ENCODE peak calls at places on chromosomes 3 and 15, in five cellular contexts. U, Q, F, A and M are unnamed samples.

GRCh38 chr15:88987951-88988671 is 74.9 kb upstream of the MFGE8 start:
- DNase-seq in U (no peak), Q (peak), F (peak), A (peak), M (no peak)

GRCh38 chr3:186209810-186210752 is 101.2 kb upstream of the ETV5 start:
- DNase-seq in U (peak), Q (peak), F (peak), A (peak), M (peak)

GRCh38 chr3:19060404-19060803 is 87.9 kb upstream of the KCNH8 start:
- DNase-seq in U (no peak), Q (no peak), F (no peak), A (no peak), M (no peak)

GRCh38 chr3:14787630-14788029 is 31.1 kb upstream of the FGD5 start:
- DNase-seq in U (no peak), Q (no peak), F (no peak), A (no peak), M (no peak)

GRCh38 chr15:89130194-89130593 is 41.9 kb downstream of the ABHD2 start:
- DNase-seq in U (no peak), Q (no peak), F (no peak), A (no peak), M (no peak)

GRCh38 chr3:149970716-149971402 is at the start of gene PFN2:
- DNase-seq in U (peak), Q (peak), F (peak), A (peak), M (peak)

GRCh38 chr15:101044625-101045235 is 125.6 kb downstream of the LRRK1 start:
- DNase-seq in U (no peak), Q (no peak), F (peak), A (no peak), M (no peak)

GRCh38 chr15:71679223-71680078 is 130.9 kb upstream of the NR2E3 start:
- DNase-seq in U (no peak), Q (peak), F (no peak), A (peak), M (peak)

GRCh38 chr15:66078196-66078928 is 175.2 kb downstream of the MEGF11 start:
- DNase-seq in U (no peak), Q (no peak), F (no peak), A (no peak), M (no peak)

GRCh38 chr3:197186887-197187588 is 111.4 kb downstream of the DLG1 start:
- DNase-seq in U (peak), Q (peak), F (no peak), A (peak), M (peak)

GRCh38 chr15:89093509-89093908 is 5.3 kb downstream of the ABHD2 start:
- DNase-seq in U (no peak), Q (no peak), F (no peak), A (no peak), M (no peak)

GRCh38 chr3:26015752-26016151 is 225.9 kb downstream of the OXSM start:
- DNase-seq in U (no peak), Q (peak), F (peak), A (no peak), M (no peak)

GRCh38 chr3:119731545-119732343 is 28.9 kb downstream of the CFAP91 start:
- DNase-seq in U (peak), Q (no peak), F (no peak), A (peak), M (peak)

GRCh38 chr3:179682681-179683080 is 29.8 kb downstream of the USP13 start:
- DNase-seq in U (no peak), Q (no peak), F (no peak), A (no peak), M (no peak)

DNA sequence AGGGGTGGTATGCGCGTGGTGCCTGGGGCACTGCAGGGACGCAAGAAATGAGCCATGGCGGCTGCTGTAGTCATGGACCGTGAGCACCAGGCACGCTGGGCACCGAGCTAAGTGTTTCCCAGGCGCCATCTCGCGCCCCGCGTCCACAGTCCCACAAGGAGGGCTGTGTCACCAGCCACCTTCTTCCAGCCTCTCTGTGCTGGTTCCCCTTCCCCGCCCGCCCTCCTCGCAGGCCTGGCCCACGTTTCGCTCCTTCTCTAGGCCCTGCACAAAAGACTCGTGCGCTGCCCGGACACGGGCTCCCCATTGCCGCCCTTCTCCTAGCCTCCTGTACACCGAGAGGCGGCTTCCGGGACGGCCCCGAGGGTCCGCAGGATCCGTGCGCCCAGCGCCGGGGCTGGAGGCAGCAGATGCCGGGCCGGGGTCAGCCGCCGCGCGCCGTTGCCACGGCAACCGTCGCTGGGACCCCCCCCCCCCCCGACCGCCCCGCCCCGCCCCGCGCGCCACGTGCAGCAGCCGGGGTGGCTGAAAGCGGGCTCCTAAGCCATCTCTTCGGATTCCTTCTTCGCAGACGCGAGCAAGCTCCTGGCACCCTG is 113.4 kb downstream of the SRGAP3 start:
- DNase-seq in U (peak), Q (peak), F (peak), A (no peak), M (no peak)
- H2AK5ac ChIP-seq in U (peak), Q (no peak), F (no peak), A (no peak), M (no peak)

GRCh38 chr3:52038227-52038626 is 18.1 kb downstream of the DUSP7 start:
- DNase-seq in U (no peak), Q (no peak), F (no peak), A (no peak), M (no peak)

GRCh38 chr3:52040600-52040999 is 15.8 kb downstream of the DUSP7 start:
- DNase-seq in U (no peak), Q (no peak), F (no peak), A (no peak), M (no peak)

GRCh38 chr3:52039846-52040245 is 16.5 kb downstream of the DUSP7 start:
- DNase-seq in U (no peak), Q (no peak), F (no peak), A (no peak), M (no peak)

GRCh38 chr3:52041118-52041847 is 15.1 kb downstream of the DUSP7 start:
- DNase-seq in U (no peak), Q (peak), F (peak), A (no peak), M (no peak)

GRCh38 chr3:52039426-52039825 is 16.9 kb downstream of the DUSP7 start:
- DNase-seq in U (no peak), Q (no peak), F (no peak), A (no peak), M (no peak)
- H2AK5ac ChIP-seq in U (peak), Q (no peak), F (no peak), A (peak), M (no peak)

GRCh38 chr15:93478922-93479321 is 389.9 kb upstream of the RGMA start:
- DNase-seq in U (no peak), Q (peak), F (no peak), A (no peak), M (no peak)

GRCh38 chr15:93477188-93477587 is 388.2 kb upstream of the RGMA start:
- DNase-seq in U (peak), Q (peak), F (peak), A (no peak), M (no peak)

GRCh38 chr15:93477721-93478120 is 388.7 kb upstream of the RGMA start:
- DNase-seq in U (no peak), Q (no peak), F (no peak), A (no peak), M (no peak)

GRCh38 chr15:93476491-93477176 is 387.6 kb upstream of the RGMA start:
- DNase-seq in U (no peak), Q (no peak), F (no peak), A (no peak), M (no peak)

DNA sequence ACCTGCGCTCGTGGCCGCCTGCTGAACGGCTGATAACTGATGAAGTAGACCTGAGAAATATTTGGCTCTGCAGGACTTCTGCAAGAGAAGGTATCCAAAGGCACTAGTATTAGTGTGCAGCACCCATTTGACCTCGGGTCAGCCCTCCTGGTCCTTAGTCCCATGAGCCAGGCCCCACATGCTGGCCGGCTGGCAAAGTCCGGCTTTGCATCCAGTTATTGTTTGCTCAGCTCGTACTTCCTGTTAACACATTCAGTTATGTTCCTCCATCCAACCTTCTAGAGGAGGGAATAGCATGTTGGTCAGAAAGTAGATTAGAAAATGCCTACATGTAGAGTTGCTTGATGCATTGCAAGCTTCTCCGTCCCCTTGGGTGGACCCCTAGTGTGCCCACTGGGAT is 385.7 kb upstream of the RGMA start:
- DNase-seq in U (no peak), Q (no peak), F (no peak), A (no peak), M (no peak)
- H2AK5ac ChIP-seq in U (no peak), Q (no peak), F (no peak), A (no peak), M (no peak)

GRCh38 chr3:61134532-61134931 is 116.7 kb downstream of the FHIT start:
- DNase-seq in U (no peak), Q (no peak), F (no peak), A (no peak), M (no peak)
- H2AK5ac ChIP-seq in U (no peak), Q (no peak), F (no peak), A (no peak), M (no peak)

GRCh38 chr3:66017084-66017990 is 21.4 kb downstream of the MAGI1 start:
- DNase-seq in U (no peak), Q (no peak), F (no peak), A (no peak), M (no peak)
- H2AK5ac ChIP-seq in U (no peak), Q (no peak), F (no peak), A (no peak), M (no peak)

GRCh38 chr3:128229077-128229837 is 76.0 kb downstream of the EEFSEC start:
- DNase-seq in U (no peak), Q (no peak), F (no peak), A (no peak), M (no peak)
- H2AK5ac ChIP-seq in U (no peak), Q (no peak), F (no peak), A (no peak), M (no peak)

DNA sequence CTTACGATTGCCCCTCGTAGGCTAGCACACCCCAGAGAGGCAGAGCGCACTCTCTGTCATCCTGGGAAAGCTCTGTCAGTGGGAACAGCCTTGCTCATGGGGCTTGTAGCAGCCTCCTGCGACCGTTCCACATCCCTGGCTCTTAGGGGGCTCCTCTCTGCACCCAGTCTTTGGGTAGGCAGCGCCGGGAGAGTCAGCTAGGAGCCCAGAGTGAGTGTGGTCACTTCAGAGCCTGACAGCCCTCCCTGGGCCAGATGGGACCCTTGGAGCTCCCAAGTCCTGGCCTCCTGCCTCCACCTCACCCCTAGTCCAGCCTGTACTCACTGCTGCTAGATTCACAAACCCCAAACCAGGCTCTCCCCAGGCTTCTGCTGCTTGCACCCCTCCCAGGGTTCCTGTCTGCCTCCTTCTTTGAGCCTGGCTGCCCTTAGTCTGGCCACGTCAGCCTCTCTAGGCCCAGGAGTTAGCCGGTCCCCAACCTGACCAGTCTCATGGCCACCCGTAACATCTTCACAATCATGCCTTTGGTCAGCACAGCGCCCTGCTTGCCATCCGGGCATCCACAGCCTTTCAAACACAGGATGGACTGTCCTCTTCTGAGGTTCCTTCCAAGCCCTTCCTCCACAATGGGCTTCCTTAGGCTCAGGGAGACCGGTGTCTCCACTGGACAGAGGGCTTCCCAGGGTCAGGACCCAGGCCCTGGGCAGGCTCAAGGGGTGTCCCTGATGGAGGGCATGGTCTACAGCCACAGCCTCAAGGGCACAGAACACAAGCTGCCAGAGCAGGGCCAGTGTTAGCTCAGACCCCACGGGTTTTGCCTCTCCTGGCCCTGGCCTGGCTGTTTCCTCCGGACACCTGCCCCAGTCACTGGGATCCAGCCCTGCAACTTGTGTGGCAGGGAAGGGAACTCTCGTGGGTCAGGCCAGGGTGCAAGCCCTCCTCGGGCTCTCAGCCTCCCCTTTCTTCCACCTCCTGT is 4.6 kb downstream of the ACSBG1 start:
- DNase-seq in U (no peak), Q (no peak), F (no peak), A (no peak), M (no peak)
- H2AK5ac ChIP-seq in U (no peak), Q (no peak), F (no peak), A (no peak), M (no peak)